ENCODE peak calls at places on chromosomes 16 and 17, in six cellular contexts. Y is mesenchymal stem cell, B is neuronal stem cell, L is H9, Q is H1, N is IMR-90. T is an unnamed sample.

GRCh38 chr16:66298006-66298405 is 68.5 kb upstream of the CDH5 start:
- DNase-seq in L (peak), B (no peak), Y (no peak), Q (no peak), N (no peak), T (no peak)

GRCh38 chr16:77965346-77965745 is 57.0 kb upstream of the CLEC3A start:
- DNase-seq in B (no peak), Y (peak), N (no peak), L (no peak), Q (no peak), T (no peak)

GRCh38 chr17:40607641-40608040 is 40.0 kb downstream of the SMARCE1 start:
- DNase-seq in L (no peak), B (no peak), Q (no peak), N (no peak), Y (no peak), T (no peak)

GRCh38 chr17:68378202-68379149 is 78.8 kb downstream of the WIPI1 start:
- DNase-seq in Y (peak), N (peak), Q (peak), B (no peak), L (peak), T (peak)

GRCh38 chr16:48959747-48960146 is 321.9 kb downstream of the CBLN1 start:
- DNase-seq in L (no peak), N (no peak), Y (no peak), B (no peak), Q (no peak), T (no peak)

GRCh38 chr17:16568541-16569357 is at the start of gene ZNF287:
- DNase-seq in B (peak), L (peak), Q (peak), N (peak), Y (peak), T (peak)

GRCh38 chr17:35931794-35932419 is 1.3 kb upstream of the RDM1 start:
- DNase-seq in N (peak), B (no peak), L (no peak), Q (no peak), Y (peak), T (no peak)

GRCh38 chr17:38658741-38659345 is 15.9 kb downstream of the EPOP start:
- DNase-seq in B (no peak), L (no peak), Q (no peak), N (no peak), Y (no peak), T (no peak)

GRCh38 chr16:31087481-31087880 is 1.3 kb downstream of the PRSS53 start:
- DNase-seq in B (no peak), Y (no peak), Q (no peak), N (no peak), L (no peak), T (no peak)

GRCh38 chr16:46748775-46749705 is 896 bp upstream of the MYLK3 start:
- DNase-seq in L (no peak), B (no peak), N (no peak), Y (peak), Q (no peak), T (no peak)

GRCh38 chr17:79073706-79074088 is 927 bp upstream of the ENGASE start:
- DNase-seq in Y (no peak), Q (no peak), B (no peak), N (no peak), L (no peak), T (peak)

GRCh38 chr17:8109669-8110455 is 8.5 kb downstream of the ALOXE3 start:
- DNase-seq in B (peak), L (peak), Q (peak), Y (no peak), N (no peak), T (peak)

GRCh38 chr17:42581744-42582270 is 4.3 kb upstream of the PSMC3IP start:
- DNase-seq in N (no peak), B (no peak), Q (no peak), Y (no peak), L (no peak), T (no peak)

GRCh38 chr17:39213852-39214251 is 11.9 kb downstream of the STAC2 start:
- DNase-seq in N (peak), B (no peak), L (no peak), Y (no peak), Q (no peak), T (peak)

GRCh38 chr17:37100231-37100630 is 151.5 kb downstream of the AATF start:
- DNase-seq in L (no peak), Q (no peak), Y (no peak), N (no peak), B (no peak), T (no peak)

GRCh38 chr16:89051521-89052166 is 42.0 kb upstream of the ACSF3 start:
- DNase-seq in L (no peak), Y (no peak), N (no peak), Q (no peak), B (no peak), T (no peak)

GRCh38 chr17:77681820-77682219 is 276.7 kb upstream of the TNRC6C start:
- DNase-seq in N (peak), Q (no peak), L (peak), Y (no peak), B (no peak), T (no peak)

GRCh38 chr17:47279062-47279801 is 25.6 kb downstream of the ITGB3 start:
- DNase-seq in B (no peak), N (peak), L (no peak), Y (peak), Q (no peak), T (peak)

GRCh38 chr17:48002920-48003685 is 32.2 kb downstream of the CDK5RAP3 start:
- DNase-seq in L (peak), N (no peak), B (no peak), Q (peak), Y (no peak), T (no peak)

GRCh38 chr16:54455021-54455725 is 168.6 kb upstream of the IRX3 start:
- DNase-seq in N (no peak), L (no peak), B (no peak), Y (no peak), Q (no peak), T (no peak)

GRCh38 chr17:29687601-29688000 is 64.9 kb upstream of the CORO6 start:
- DNase-seq in N (no peak), L (no peak), B (no peak), Y (no peak), Q (no peak), T (no peak)

GRCh38 chr17:47731396-47731795 is 1.6 kb upstream of the TBX21 start:
- DNase-seq in B (no peak), Q (no peak), N (no peak), Y (no peak), L (peak), T (no peak)

GRCh38 chr17:4733073-4733531 is 1.9 kb downstream of the MED11 start:
- DNase-seq in Q (no peak), B (no peak), Y (no peak), N (no peak), L (no peak), T (peak)

GRCh38 chr16:50273888-50274770 is 7.8 kb downstream of the ADCY7 start:
- DNase-seq in L (no peak), B (no peak), Y (no peak), Q (no peak), N (no peak), T (no peak)

GRCh38 chr17:17810374-17811248 is 26.2 kb downstream of the SREBF1 start:
- DNase-seq in N (no peak), B (no peak), Y (peak), L (peak), Q (peak), T (peak)

GRCh38 chr17:17813725-17814095 is 23.1 kb downstream of the SREBF1 start:
- DNase-seq in B (no peak), N (no peak), L (no peak), Y (no peak), Q (no peak), T (no peak)

GRCh38 chr17:17813055-17813724 is 23.6 kb downstream of the SREBF1 start:
- DNase-seq in Q (no peak), L (no peak), Y (no peak), B (no peak), N (no peak), T (no peak)

GRCh38 chr17:17811381-17812210 is 25.2 kb downstream of the SREBF1 start:
- DNase-seq in N (no peak), B (no peak), Q (no peak), L (peak), Y (peak), T (no peak)

GRCh38 chr17:17812211-17813054 is 24.4 kb downstream of the SREBF1 start:
- DNase-seq in Q (peak), B (peak), L (peak), N (peak), Y (peak), T (peak)
- H3K27ac ChIP-seq in Q (no peak), B (peak), L (no peak), N (no peak), Y (no peak), T (peak)

GRCh38 chr17:6248061-6248460 is 177.9 kb downstream of the WSCD1 start:
- DNase-seq in B (no peak), N (no peak), L (no peak), Q (no peak), Y (no peak), T (no peak)
- H4K91ac ChIP-seq in B (no peak), N (no peak), L (no peak), Q (no peak), Y (no peak), T (no peak)

DNA sequence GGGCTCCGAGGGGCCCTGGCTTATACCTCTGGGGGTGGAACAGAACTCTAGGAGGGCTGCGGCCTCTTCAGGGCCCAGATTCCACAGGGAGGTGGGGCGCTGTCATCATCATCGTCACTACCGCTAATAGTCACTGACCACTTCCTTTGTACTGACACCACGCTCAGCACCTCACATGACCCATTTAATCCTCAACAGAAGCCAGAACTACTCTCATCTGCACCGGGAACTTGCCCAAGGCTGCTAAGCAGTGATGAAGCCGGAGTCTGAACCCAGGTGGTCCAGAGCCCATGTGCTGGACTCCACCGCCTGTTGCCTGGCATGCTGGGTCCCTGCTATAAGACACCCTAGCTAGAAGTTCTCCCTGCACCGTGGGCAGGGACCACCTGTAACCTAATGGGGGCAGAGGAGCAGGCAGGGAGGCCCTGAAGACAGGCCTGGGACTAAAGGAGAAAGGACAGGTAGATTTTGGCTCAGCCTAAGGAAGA is 12.0 kb downstream of the UNC13D start:
- DNase-seq in N (peak), L (no peak), Q (peak), Y (peak), B (no peak), T (no peak)
- H3K27ac ChIP-seq in N (no peak), L (no peak), Q (no peak), Y (no peak), B (no peak), T (no peak)

GRCh38 chr17:11031787-11032186 is 193.9 kb upstream of the PIRT start:
- DNase-seq in L (peak), Q (peak), Y (no peak), N (no peak), B (no peak), T (no peak)

GRCh38 chr17:11039342-11039741 is 201.5 kb upstream of the PIRT start:
- DNase-seq in N (no peak), Y (no peak), L (no peak), Q (no peak), B (no peak), T (no peak)

DNA sequence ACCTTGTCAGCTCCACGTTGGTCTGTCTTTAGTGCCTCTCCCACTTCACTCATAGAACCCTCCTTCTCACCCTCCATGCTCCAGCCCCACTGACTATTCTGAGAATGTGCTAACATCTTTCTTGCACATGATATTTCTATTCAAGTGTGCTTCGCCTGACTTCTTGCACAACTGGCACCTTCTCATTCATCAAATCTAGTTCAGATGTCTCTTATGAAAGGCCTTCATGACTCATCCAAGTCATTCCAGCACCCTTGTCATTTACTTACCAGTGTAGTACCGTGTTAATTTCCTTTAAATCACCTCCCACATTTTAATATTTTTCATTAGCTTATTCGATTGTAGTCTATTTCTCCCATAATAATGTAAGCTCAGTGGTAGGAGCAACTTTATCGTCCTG is 197.8 kb upstream of the PIRT start:
- DNase-seq in N (no peak), Q (no peak), Y (no peak), L (no peak), B (no peak), T (no peak)
- H4K91ac ChIP-seq in N (no peak), Q (no peak), Y (no peak), L (no peak), B (no peak), T (no peak)

DNA sequence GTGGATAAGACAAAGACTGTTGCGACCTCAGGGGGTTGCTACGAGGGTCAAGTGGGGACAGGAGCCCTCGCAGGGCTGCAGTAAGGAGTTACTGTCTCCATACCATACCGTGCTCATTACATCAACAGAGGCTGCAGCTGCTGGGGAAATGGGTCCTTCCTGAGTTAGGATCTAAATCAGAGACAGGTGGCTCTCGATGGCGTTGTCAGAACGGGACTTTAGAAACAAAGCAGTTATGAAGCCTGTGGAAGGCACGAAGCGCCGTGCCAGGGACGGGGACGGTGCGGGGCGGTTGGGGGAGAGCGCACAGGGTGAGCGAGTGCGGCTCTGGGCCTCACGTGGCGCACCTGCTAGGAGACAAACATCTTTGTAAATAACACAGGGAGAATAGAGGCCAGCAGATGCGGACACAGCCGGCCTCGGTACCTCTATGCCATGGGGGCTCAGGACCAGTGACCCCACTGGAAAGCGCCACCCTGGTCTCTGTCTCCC is 34.4 kb downstream of the ZCCHC14 start:
- DNase-seq in L (no peak), B (no peak), Q (no peak), Y (peak), N (no peak), T (no peak)
- H3K27ac ChIP-seq in L (no peak), B (no peak), Q (no peak), Y (peak), N (peak), T (peak)

DNA sequence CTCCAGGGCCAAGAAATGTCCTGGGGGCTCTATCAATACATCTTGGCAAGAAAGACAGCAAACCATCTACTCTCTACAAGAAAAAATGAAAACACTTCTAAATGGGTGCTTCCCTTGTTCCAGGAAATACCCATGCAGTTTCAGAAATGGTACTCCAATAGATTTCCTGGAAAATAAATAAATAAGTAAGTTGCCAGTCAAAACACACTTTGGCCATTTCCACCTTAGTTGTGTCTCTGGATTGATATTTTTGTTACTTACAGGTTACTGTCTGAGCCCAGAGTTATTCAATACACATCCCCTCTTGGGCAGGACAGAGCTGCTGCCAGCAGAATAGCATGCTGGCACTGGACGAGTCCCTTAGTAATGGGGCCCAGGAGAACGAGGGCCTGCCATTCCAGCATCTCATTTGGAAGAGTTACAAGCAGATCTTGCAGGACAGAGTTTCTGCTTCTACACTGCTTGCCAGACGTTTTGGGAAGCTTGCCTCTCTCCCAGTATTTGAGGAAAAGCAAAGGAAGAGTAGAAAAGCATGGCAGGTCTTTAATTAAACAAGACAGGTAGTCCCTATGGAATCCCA is 100.5 kb downstream of the SMG6 start:
- DNase-seq in Y (no peak), L (no peak), N (no peak), B (no peak), Q (no peak), T (no peak)
- H4K91ac ChIP-seq in Y (no peak), L (no peak), N (no peak), B (no peak), Q (no peak), T (no peak)

DNA sequence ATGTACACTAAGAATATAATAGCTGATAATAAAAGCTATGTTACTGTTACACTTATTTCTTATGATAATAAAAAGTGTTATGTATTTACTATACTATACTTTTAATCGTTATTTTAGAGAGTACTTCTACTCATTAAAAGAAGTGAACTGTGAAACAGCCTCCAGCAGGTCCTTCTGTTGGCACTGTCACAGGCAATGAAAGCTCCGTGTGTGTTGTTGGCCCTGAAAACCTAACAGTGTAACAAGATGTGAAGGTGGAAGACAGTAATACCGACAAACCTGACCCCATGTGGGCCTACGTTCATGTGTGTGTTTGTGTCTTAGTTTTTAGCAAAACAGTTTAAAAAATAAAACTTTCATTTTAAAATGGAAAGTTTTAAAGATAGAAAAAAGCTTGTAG is 91.8 kb downstream of the STH start:
- DNase-seq in B (no peak), N (no peak), Y (no peak), L (no peak), Q (no peak), T (no peak)
- H3K27ac ChIP-seq in B (no peak), N (no peak), Y (no peak), L (no peak), Q (no peak), T (no peak)

GRCh38 chr17:74455025-74455585 is 11.3 kb upstream of the CD300A start:
- DNase-seq in N (no peak), B (no peak), Y (no peak), L (peak), Q (no peak), T (no peak)
- H4K91ac ChIP-seq in N (no peak), B (peak), Y (no peak), L (no peak), Q (peak), T (no peak)

GRCh38 chr16:56964243-56965148 is 2.7 kb downstream of the CETP start:
- DNase-seq in N (peak), Q (peak), Y (peak), B (peak), L (peak), T (peak)
- H3K27ac ChIP-seq in N (peak), Q (no peak), Y (no peak), B (no peak), L (no peak), T (no peak)

GRCh38 chr17:496761-497586 is 144.4 kb upstream of the RPH3AL start:
- DNase-seq in Q (no peak), Y (peak), B (no peak), N (peak), L (no peak), T (no peak)
- H4K91ac ChIP-seq in Q (no peak), Y (no peak), B (no peak), N (no peak), L (no peak), T (no peak)

T was measured in trophoblast cell.